ENCODE peak calls at places on chromosome 4, in five cellular contexts. L is suprapubic skin, H is GM10248, J is choroid plexus epithelial cell, N is AG10803. M is an unnamed sample.

GRCh38 chr4:138919094-138919936 is 96.3 kb upstream of the NOCT start:
- DNase-seq in N (peak; percentile 71), L (no peak), J (peak; percentile 89), H (peak; percentile 33), M (peak; percentile 85)

GRCh38 chr4:87680271-87680670 is 30.2 kb downstream of the DMP1 start:
- DNase-seq in L (no peak), N (no peak), H (no peak), J (no peak), M (no peak)

GRCh38 chr4:55256787-55257186 is 89.3 kb upstream of the SRD5A3 start:
- DNase-seq in L (no peak), J (peak; percentile 10), H (no peak), N (no peak), M (no peak)

GRCh38 chr4:88616275-88616996 is 24.2 kb downstream of the HERC3 start:
- DNase-seq in J (peak; percentile 78), H (no peak), L (no peak), N (peak; percentile 98), M (peak; percentile 80)

GRCh38 chr4:139015269-139015947 is at the start of gene NOCT:
- DNase-seq in J (peak; percentile 97), L (peak; percentile 93), H (peak; percentile 96), N (peak; percentile 89), M (peak; percentile 95)

GRCh38 chr4:8044699-8045098 is 105.0 kb upstream of the AFAP1 start:
- DNase-seq in N (no peak), H (no peak), L (no peak), J (no peak), M (no peak)

GRCh38 chr4:141019772-141020171 is 113.5 kb downstream of the RNF150 start:
- DNase-seq in H (no peak), L (no peak), J (no peak), N (no peak), M (no peak)

GRCh38 chr4:1515156-1515555 is 108.9 kb upstream of the NKX1-1 start:
- DNase-seq in J (no peak), N (no peak), L (no peak), H (no peak), M (no peak)

GRCh38 chr4:186707574-186707973 is 16.1 kb downstream of the FAT1 start:
- DNase-seq in H (no peak), L (no peak), N (no peak), J (no peak), M (no peak)

GRCh38 chr4:24662065-24662464 is 77.7 kb upstream of the DHX15 start:
- DNase-seq in N (no peak), J (no peak), L (no peak), H (no peak), M (no peak)

GRCh38 chr4:71132486-71132885 is 139.0 kb downstream of the DCK start:
- DNase-seq in L (no peak), H (no peak), N (peak; percentile 70), J (no peak), M (no peak)

GRCh38 chr4:6421397-6421796 is 51.0 kb downstream of the PPP2R2C start:
- DNase-seq in N (no peak), H (no peak), L (no peak), J (no peak), M (no peak)

GRCh38 chr4:145423017-145423708 is 58.5 kb upstream of the SMAD1 start:
- DNase-seq in N (no peak), L (no peak), H (no peak), J (no peak), M (no peak)

GRCh38 chr4:157978680-157979361 is 194.0 kb downstream of the GASK1B start:
- DNase-seq in H (peak; percentile 39), L (no peak), N (peak; percentile 64), J (peak; percentile 79), M (peak; percentile 81)

GRCh38 chr4:40956726-40957255 is 207.0 kb downstream of the NSUN7 start:
- DNase-seq in H (no peak), J (no peak), L (no peak), N (peak; percentile 70), M (no peak)

GRCh38 chr4:139453041-139453370 is 915 bp upstream of the RAB33B start:
- DNase-seq in N (no peak), J (peak; percentile 88), H (peak; percentile 67), L (no peak), M (no peak)

GRCh38 chr4:142265536-142265935 is 580.6 kb downstream of the INPP4B start:
- DNase-seq in J (peak; percentile 67), N (peak; percentile 33), L (no peak), H (no peak), M (peak; percentile 60)

GRCh38 chr4:306551-306961 is 1.3 kb upstream of the ZNF732 start:
- DNase-seq in L (no peak), H (peak; percentile 24), J (no peak), N (no peak), M (no peak)

GRCh38 chr4:82704156-82704555 is 94.4 kb downstream of the SCD5 start:
- DNase-seq in J (peak; percentile 44), H (no peak), L (no peak), N (peak; percentile 44), M (no peak)

GRCh38 chr4:123832173-123833026 is 435.8 kb downstream of the SPRY1 start:
- DNase-seq in N (peak; percentile 100), J (peak; percentile 100), L (peak; percentile 75), H (no peak), M (peak; percentile 100)

GRCh38 chr4:145840162-145840768 is 98.4 kb downstream of the ZNF827 start:
- DNase-seq in J (peak; percentile 65), L (no peak), H (peak; percentile 45), N (peak; percentile 53), M (peak; percentile 70)

GRCh38 chr4:174256277-174256713 is 27.2 kb downstream of the FBXO8 start:
- DNase-seq in H (no peak), J (peak; percentile 65), L (no peak), N (peak; percentile 34), M (peak; percentile 70)

GRCh38 chr4:5045099-5045498 is 6.2 kb upstream of the STK32B start:
- DNase-seq in N (peak; percentile 58), J (peak; percentile 75), H (no peak), L (no peak), M (no peak)

GRCh38 chr4:141636771-141637460 is 533 bp downstream of the IL15 start:
- DNase-seq in L (peak; percentile 60), J (peak; percentile 52), N (peak; percentile 67), H (peak; percentile 57), M (peak; percentile 51)

GRCh38 chr4:185811509-185812364 is at the start of gene SORBS2:
- DNase-seq in L (no peak), H (peak; percentile 53), N (peak; percentile 16), J (peak; percentile 65), M (peak; percentile 63)

GRCh38 chr4:118835896-118836762 is at the start of gene SEC24D:
- DNase-seq in L (peak; percentile 89), J (peak; percentile 89), H (peak; percentile 97), N (peak; percentile 85), M (peak; percentile 89)

GRCh38 chr4:181637186-181638105 is 605.8 kb upstream of the TENM3 start:
- DNase-seq in H (no peak), L (no peak), N (peak; percentile 73), J (peak; percentile 39), M (no peak)

GRCh38 chr4:99655315-99656081 is 2.1 kb downstream of the C4orf54 start:
- DNase-seq in L (no peak), N (peak; percentile 11), J (peak; percentile 31), H (no peak), M (peak; percentile 18)

GRCh38 chr4:147799986-147800555 is 68.2 kb downstream of the ARHGAP10 start:
- DNase-seq in L (no peak), J (peak; percentile 62), N (no peak), H (peak; percentile 74), M (no peak)

GRCh38 chr4:41307633-41308032 is 50.9 kb downstream of the UCHL1 start:
- DNase-seq in N (no peak), J (no peak), L (no peak), H (no peak), M (peak; percentile 50)

GRCh38 chr4:188396037-188396436 is 256.8 kb downstream of the TRIML1 start:
- DNase-seq in H (no peak), J (no peak), L (no peak), N (no peak), M (no peak)

GRCh38 chr4:118736867-118737266 is 51.7 kb downstream of the METTL14 start:
- DNase-seq in N (no peak), H (no peak), L (no peak), J (no peak), M (no peak)

GRCh38 chr4:13248621-13249298 is 235.4 kb downstream of the RAB28 start:
- DNase-seq in L (no peak), H (no peak), N (peak; percentile 53), J (peak; percentile 53), M (peak; percentile 17)
- TF ChIP-seq CTCF in L (no peak), H (no peak), N (peak; percentile 35), J (peak; percentile 48), M (peak; percentile 37)

GRCh38 chr4:73839715-73840114 is 3.2 kb downstream of the CXCL6 start:
- DNase-seq in L (no peak), N (no peak), J (no peak), H (no peak), M (no peak)
- TF ChIP-seq CTCF in L (no peak), N (no peak), J (no peak), H (no peak), M (no peak)

GRCh38 chr4:170008376-170008775 is 17.8 kb downstream of the MFAP3L start:
- DNase-seq in L (no peak), H (no peak), N (peak; percentile 22), J (peak; percentile 19), M (no peak)
- TF ChIP-seq CTCF in L (no peak), H (no peak), N (peak; percentile 10), J (no peak), M (no peak)

GRCh38 chr4:20626326-20626725 is 73.9 kb upstream of the PACRGL start:
- DNase-seq in N (no peak), H (no peak), J (no peak), L (no peak), M (no peak)
- TF ChIP-seq CTCF in N (no peak), H (no peak), J (no peak), L (no peak), M (no peak)

GRCh38 chr4:59247032-59247431 is 1953.1 kb upstream of the ADGRL3 start:
- DNase-seq in H (no peak), J (peak; percentile 14), L (no peak), N (no peak), M (peak; percentile 0)
- TF ChIP-seq CTCF in H (peak; percentile 3), J (peak; percentile 37), L (no peak), N (no peak), M (no peak)

DNA sequence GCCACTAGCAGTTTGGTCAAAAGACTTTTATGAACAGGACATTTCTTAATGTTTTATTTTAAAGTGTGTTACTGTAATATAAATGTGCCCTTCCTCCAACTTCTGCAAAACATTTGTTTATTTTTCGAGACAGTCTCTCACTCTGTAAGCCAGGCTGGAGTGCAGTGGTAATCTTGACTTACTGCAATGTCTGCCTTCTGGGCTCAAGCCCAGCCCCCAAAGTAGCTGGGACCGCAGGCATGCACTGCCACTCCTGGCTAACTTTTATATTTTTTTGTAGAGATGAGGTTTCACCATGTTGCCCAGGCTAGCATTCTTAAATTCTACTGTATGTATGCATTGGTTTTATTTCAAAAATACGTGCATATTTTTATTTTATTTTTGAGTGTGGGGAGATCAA is 1201.9 kb downstream of the STIM2 start:
- DNase-seq in N (no peak), H (no peak), L (no peak), J (no peak), M (no peak)
- TF ChIP-seq CTCF in N (no peak), H (no peak), L (no peak), J (no peak), M (no peak)

M was measured in fibroblast of pulmonary artery.